ENCODE peak calls at places on chromosomes 5 and 9, in five cellular contexts. S is HCT116, T is GM23248, I is OCI-LY7, E is PC-9. U is an unnamed sample.

GRCh38 chr5:57117601-57118000 is 56.3 kb upstream of the GPBP1 start:
- DNase-seq in E (no peak), I (no peak), T (no peak), S (no peak), U (no peak)

GRCh38 chr5:124908603-124909451 is 162.4 kb upstream of the ZNF608 start:
- DNase-seq in S (no peak), I (no peak), E (peak; percentile 67), T (peak; percentile 43), U (peak; percentile 40)

GRCh38 chr9:3567988-3568387 is 42.2 kb upstream of the RFX3 start:
- DNase-seq in T (no peak), E (no peak), S (no peak), I (no peak), U (no peak)

GRCh38 chr9:110729628-110730027 is 61.0 kb downstream of the MUSK start:
- DNase-seq in E (no peak), T (no peak), S (no peak), I (no peak), U (no peak)

GRCh38 chr9:129549139-129549538 is 71.8 kb downstream of the C9orf50 start:
- DNase-seq in S (no peak), I (no peak), T (peak; percentile 39), E (no peak), U (no peak)

GRCh38 chr5:154937186-154937717 is 759 bp downstream of the GEMIN5 start:
- DNase-seq in I (no peak), E (no peak), T (peak; percentile 46), S (no peak), U (peak; percentile 8)

GRCh38 chr5:36457511-36458260 is 148.7 kb upstream of the SLC1A3 start:
- DNase-seq in E (peak; percentile 78), S (no peak), I (no peak), T (no peak), U (no peak)

GRCh38 chr9:128055222-128056040 is 11.7 kb downstream of the NAIF1 start:
- DNase-seq in I (no peak), T (no peak), S (no peak), E (no peak), U (no peak)

GRCh38 chr9:83934569-83935275 is 13.5 kb upstream of the KIF27 start:
- DNase-seq in T (peak; percentile 74), E (peak; percentile 90), I (no peak), S (no peak), U (no peak)

GRCh38 chr5:141641634-141642278 is 5.0 kb downstream of the RELL2 start:
- DNase-seq in T (peak; percentile 80), I (no peak), S (no peak), E (peak; percentile 89), U (peak; percentile 62)

GRCh38 chr9:95373069-95373681 is 55.7 kb upstream of the FANCC start:
- DNase-seq in T (no peak), I (no peak), S (no peak), E (no peak), U (no peak)

GRCh38 chr5:176810084-176810597 is at the start of gene UNC5A:
- DNase-seq in I (peak; percentile 47), T (no peak), E (no peak), S (peak; percentile 63), U (peak; percentile 55)

GRCh38 chr9:95090871-95091573 is 226.5 kb downstream of the FANCC start:
- DNase-seq in T (no peak), S (no peak), E (no peak), I (no peak), U (no peak)

GRCh38 chr9:4225291-4226119 is 74.4 kb downstream of the GLIS3 start:
- DNase-seq in S (peak; percentile 62), T (peak; percentile 93), I (no peak), E (peak; percentile 64), U (no peak)

GRCh38 chr5:135718151-135718550 is 116.3 kb upstream of the SLC25A48 start:
- DNase-seq in E (no peak), T (peak; percentile 80), S (peak; percentile 8), I (no peak), U (peak; percentile 58)

GRCh38 chr9:90515550-90515949 is 127.1 kb downstream of the DIRAS2 start:
- DNase-seq in S (no peak), T (no peak), E (no peak), I (no peak), U (no peak)

GRCh38 chr9:114588671-114589526 is 1.3 kb downstream of the ATP6V1G1 start:
- DNase-seq in S (no peak), T (peak; percentile 76), I (peak; percentile 20), E (peak; percentile 90), U (peak; percentile 45)

GRCh38 chr5:153400931-153401330 is 89.5 kb upstream of the GRIA1 start:
- DNase-seq in E (no peak), S (no peak), I (no peak), T (peak; percentile 78), U (no peak)

DNA sequence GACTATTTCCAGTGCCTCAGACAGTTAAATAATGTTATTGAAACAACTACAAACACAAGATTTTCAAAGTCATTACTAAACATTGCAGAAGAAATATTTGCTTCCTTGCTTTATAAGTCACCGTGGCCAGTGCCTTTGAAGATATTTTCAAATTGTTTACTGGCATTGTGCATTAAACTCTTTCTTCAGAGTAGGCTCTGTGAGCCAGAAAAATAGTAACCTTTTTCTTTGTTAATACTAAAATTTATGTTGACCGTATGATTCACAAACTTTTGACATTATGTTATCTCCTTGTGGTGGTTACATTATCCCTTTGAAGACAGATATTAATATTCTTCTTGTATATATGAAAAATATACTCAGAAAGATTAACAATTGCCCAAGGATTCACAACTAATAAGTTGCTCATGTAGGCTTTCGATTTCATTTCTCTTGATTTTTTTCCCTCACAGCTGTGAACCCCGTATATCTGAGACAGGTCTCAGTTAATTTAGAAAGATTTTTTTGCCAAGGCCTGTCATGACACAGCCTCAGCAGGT is 140.1 kb downstream of the NR3C1 start:
- DNase-seq in E (no peak), S (no peak), I (no peak), T (no peak), U (no peak)
- H3K4me2 ChIP-seq in E (no peak overlapping the region), S (no peak overlapping the region), I (no peak overlapping the region), T (no peak overlapping the region), U (no peak overlapping the region)

DNA sequence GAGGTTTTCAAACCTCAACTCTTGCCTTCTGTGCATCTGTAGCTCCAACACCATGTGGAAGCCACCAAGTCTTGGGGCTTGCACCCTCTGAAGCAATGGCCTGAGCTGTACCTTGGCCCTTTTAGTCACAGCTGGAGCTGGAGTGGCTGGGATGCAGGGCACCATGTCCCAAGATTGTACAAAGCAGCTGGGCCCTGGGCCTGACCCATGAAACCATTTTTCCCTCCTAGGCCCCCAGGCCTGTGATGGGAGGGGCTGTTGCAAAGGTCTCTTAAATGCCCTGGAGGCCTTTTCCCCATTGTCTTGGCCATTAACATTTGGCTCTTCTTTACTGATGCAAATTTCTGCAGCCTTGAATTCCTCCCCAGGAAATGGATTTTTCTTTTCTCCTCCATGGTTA is 11.8 kb upstream of the ENTREP1 start:
- DNase-seq in E (no peak), T (no peak), S (no peak), I (no peak), U (no peak)
- H4K20me1 ChIP-seq in E (no peaks in the 10 kb centered on the region), T (no peaks in the 10 kb centered on the region), S (no peaks in the 10 kb centered on the region), I (no peaks in the 10 kb centered on the region), U (no peaks in the 10 kb centered on the region)

DNA sequence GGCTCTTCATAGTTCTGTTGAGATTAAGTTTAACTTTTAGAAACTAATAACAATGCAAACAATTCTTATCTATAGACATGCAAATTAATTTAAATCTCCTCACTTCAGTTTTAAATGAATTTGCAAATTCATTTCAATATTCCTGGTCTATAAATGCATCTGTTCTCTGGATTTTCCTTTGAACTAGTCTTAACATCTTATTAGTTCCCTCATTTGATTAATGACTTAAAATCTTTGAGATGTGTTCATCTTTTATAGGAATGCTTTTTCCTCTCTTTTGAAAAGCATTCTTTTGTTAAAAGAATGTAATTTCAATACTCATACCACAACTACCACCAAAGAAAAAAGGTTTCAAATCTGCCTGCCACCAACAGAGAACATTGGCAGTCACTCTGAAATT is 169.4 kb downstream of the RASEF start:
- DNase-seq in T (no peak), S (no peak), E (no peak), I (no peak), U (no peak)
- H3K9me2 ChIP-seq in T (no peaks in the 10 kb centered on the region), S (no peaks in the 10 kb centered on the region), E (no peaks in the 10 kb centered on the region), I (no peaks in the 10 kb centered on the region), U (no peaks in the 10 kb centered on the region)

GRCh38 chr5:78691073-78691960 is 42.7 kb upstream of the LHFPL2 start:
- DNase-seq in I (no peak), S (no peak), E (no peak), T (no peak), U (no peak)
- H3K4me2 ChIP-seq in I (peak overlapping the region; percentile 49), S (no peak overlapping the region), E (no peak overlapping the region), T (no peak overlapping the region), U (no peak overlapping the region)

GRCh38 chr9:111913159-111913558 is 16.5 kb downstream of the UGCG start:
- DNase-seq in S (no peak), E (no peak), I (no peak), T (no peak), U (no peak)
- H4K20me1 ChIP-seq in S (peaks cover 22% of the 10 kb centered on the region), E (peaks cover 54% of the 10 kb centered on the region), I (peaks cover 27% of the 10 kb centered on the region), T (peaks cover 64% of the 10 kb centered on the region), U (peaks cover 90% of the 10 kb centered on the region)

DNA sequence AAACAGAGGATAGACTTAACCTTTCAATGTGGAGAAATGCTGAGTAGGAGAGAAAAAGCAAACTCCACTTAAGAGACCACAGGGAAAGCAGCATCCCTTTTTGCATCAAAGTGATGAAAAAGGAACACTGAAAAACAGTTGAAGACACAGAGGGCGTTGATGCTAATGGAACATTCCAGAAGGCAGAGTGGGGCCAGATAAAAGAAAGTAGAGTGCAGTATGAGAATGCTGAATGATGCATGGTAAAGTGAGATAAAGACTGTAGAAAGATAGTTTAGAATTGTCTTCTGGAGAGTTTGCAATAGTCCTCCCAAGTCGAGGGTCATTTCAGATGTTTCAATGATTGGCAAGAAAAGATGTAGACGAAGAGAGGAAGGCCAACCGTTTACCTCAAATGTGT is 574.3 kb downstream of the PRR16 start:
- DNase-seq in S (no peak), I (no peak), E (no peak), T (no peak), U (no peak)
- H3K9me2 ChIP-seq in S (no peaks in the 10 kb centered on the region), I (no peaks in the 10 kb centered on the region), E (no peaks in the 10 kb centered on the region), T (no peaks in the 10 kb centered on the region), U (no peaks in the 10 kb centered on the region)

GRCh38 chr9:120402741-120403542 is 177.0 kb downstream of the CDK5RAP2 start:
- DNase-seq in I (no peak), E (peak; percentile 82), S (peak; percentile 65), T (peak; percentile 95), U (peak; percentile 37)
- H3K4me2 ChIP-seq in I (no peak overlapping the region), E (peak overlapping the region; percentile 59), S (peak overlapping the region; percentile 68), T (no peak overlapping the region), U (no peak overlapping the region)

GRCh38 chr9:37444890-37445289 is 20.4 kb downstream of the ZBTB5 start:
- DNase-seq in S (no peak), E (no peak), T (no peak), I (no peak), U (no peak)
- H4K20me1 ChIP-seq in S (peaks cover 34% of the 10 kb centered on the region), E (peaks cover 2% of the 10 kb centered on the region), T (no peaks in the 10 kb centered on the region), I (no peaks in the 10 kb centered on the region), U (peaks cover 44% of the 10 kb centered on the region)